ENCODE peak calls at places on chromosomes 7 and 10, in five cellular contexts. J is heart left ventricle; D is BE2C; X is CD4-positive, alpha-beta T cell; L is pancreas. U is an unnamed sample. For H3K9me3, the result is how much of the 10 kb centered on the place peaks cover.

GRCh38 chr7:27149817-27150567 is 2.4 kb downstream of the HOXA3 start:
- DNase-seq in J (peak), D (no peak), L (no peak), X (no peak), U (no peak)

GRCh38 chr7:103833401-103833800 is 156.1 kb downstream of the RELN start:
- DNase-seq in X (no peak), L (no peak), D (no peak), J (no peak), U (no peak)

GRCh38 chr10:11551915-11552602 is 59.4 kb downstream of the USP6NL start:
- DNase-seq in X (no peak), L (no peak), D (no peak), J (no peak), U (no peak)

GRCh38 chr7:135558881-135559280 is 1.2 kb downstream of the NUP205 start:
- DNase-seq in X (no peak), J (no peak), L (no peak), D (no peak), U (no peak)

GRCh38 chr7:84058311-84059076 is 136.1 kb downstream of the SEMA3A start:
- DNase-seq in J (no peak), L (no peak), X (no peak), D (no peak), U (no peak)

GRCh38 chr10:47379445-47379785 is 4.7 kb downstream of the ZNF488 start:
- DNase-seq in D (no peak), X (no peak), L (peak), J (no peak), U (no peak)

GRCh38 chr7:107224374-107224773 is 55.6 kb downstream of the HBP1 start:
- DNase-seq in D (no peak), J (no peak), L (no peak), X (no peak), U (no peak)

GRCh38 chr10:121813211-121813812 is 114.5 kb downstream of the ATE1 start:
- DNase-seq in L (no peak), J (no peak), D (no peak), X (no peak), U (no peak)

GRCh38 chr7:13793926-13794325 is 195.5 kb downstream of the ETV1 start:
- DNase-seq in X (no peak), J (no peak), L (no peak), D (no peak), U (no peak)

GRCh38 chr10:99694171-99694570 is 34.9 kb downstream of the ENTPD7 start:
- DNase-seq in X (no peak), L (no peak), J (no peak), D (no peak), U (no peak)

GRCh38 chr7:66748127-66748511 is 7.6 kb downstream of the RABGEF1 start:
- DNase-seq in J (no peak), D (no peak), L (no peak), X (no peak), U (no peak)

GRCh38 chr7:16759840-16760239 is 6.3 kb downstream of the TSPAN13 start:
- DNase-seq in D (no peak), X (no peak), L (no peak), J (no peak), U (no peak)

DNA sequence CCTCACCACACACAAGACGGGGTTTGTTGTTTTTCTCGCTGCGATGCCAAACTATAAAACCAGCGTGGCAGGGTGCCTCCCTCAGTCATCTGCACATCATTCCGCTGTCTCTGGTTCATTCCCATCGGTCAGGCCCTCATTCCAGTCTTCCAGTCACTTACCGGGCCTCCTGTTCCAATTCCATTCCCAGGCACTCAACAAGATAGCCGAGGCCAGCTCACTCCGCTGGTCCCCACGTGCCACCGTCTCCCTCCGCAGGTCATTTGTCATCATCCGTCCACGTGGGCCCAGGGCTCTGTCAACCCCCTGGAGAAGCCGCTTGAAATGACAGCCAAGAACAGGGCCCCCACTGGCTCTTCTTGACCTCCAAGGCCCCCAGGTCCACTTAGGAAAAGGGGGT is 6.1 kb upstream of the TMEM184A start:
- DNase-seq in J (peak), X (no peak), D (peak), L (no peak), U (no peak)
- H3K9me3 ChIP-seq in J (under half), X (under half), D (under half), L (under half), U (under half)

DNA sequence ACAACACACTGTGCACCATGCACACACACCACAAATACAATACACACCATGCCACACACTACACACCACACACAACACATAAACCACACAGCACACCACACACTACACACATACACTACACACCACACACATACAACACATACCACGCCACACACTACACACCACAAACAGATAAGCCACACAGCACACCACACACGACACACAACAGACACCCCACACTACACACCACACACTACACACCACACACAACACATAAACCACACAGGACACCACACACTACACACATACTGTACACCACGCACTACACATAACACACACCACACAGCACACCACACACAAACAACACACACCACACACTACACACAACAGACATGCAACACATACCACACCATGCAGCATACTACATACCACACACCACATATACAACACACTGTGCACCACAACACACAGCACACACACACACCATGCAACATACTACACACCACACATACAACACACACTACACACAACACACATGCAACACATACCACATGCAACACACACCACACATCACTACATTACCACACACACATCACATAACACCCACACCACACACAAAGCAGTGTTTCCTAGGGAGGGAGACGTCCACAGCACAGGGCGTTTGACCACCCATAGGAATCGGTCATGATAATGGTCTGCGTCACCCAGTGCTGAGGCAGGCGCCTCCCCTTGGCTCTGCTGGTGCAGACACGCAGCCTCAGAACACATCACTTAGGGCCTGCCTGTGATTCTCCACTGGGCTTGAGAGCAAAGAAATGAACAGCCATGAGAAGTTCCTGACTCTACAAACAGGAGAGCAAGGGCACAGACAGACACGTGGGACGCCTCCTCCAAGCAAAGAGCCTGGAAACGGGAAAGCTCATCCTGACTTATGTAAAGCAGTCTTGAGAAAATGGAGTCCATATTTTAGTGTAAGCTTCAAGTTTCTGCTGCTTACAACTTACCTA is 458.3 kb downstream of the PTPRN2 start:
- DNase-seq in X (no peak), D (no peak), J (no peak), L (no peak), U (no peak)
- H3K9me3 ChIP-seq in X (under half), D (under half), J (under half), L (under half), U (under half)

GRCh38 chr7:53642361-53642760 is 606.9 kb downstream of the POM121L12 start:
- DNase-seq in D (no peak), J (no peak), L (no peak), X (no peak), U (no peak)

DNA sequence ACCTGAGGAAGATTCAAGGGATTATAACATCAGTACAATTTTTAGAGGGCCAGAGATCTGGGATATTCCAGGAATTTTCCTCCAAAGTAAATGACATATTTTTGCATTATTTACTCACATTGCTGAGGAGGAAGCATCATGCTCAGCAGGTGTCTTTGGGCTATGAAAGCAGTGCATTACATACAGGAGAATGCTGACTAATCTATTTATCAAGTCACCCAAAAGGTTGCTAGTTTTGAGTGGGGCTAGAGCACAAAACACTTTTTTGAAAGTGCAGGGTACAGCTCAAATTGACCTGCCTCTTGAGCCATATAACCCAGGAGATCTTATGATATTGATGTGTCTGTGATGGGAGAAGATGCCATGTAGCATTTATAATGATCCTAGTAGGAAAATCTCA is 603.1 kb downstream of the POM121L12 start:
- DNase-seq in D (no peak), J (no peak), L (no peak), X (no peak), U (no peak)
- H3K9me3 ChIP-seq in D (under half), J (under half), L (under half), X (under half), U (under half)

GRCh38 chr10:27529010-27529783 is 25.1 kb downstream of the RAB18 start:
- DNase-seq in D (no peak), L (no peak), J (no peak), X (no peak), U (no peak)
- H3K9me3 ChIP-seq in D (under half), L (under half), J (under half), X (under half), U (under half)

GRCh38 chr10:130805635-130806030 is 505.9 kb downstream of the TCERG1L start:
- DNase-seq in J (no peak), L (peak), D (no peak), X (no peak), U (no peak)
- H3K9me3 ChIP-seq in J (under half), L (under half), D (under half), X (under half), U (under half)